ENCODE peak calls at places on chromosomes 4 and X, in four cellular contexts. One of them, this sample, is unnamed.

GRCh38 chr4:185358514-185359433 is 37.0 kb downstream of the LRP2BP start:
- DNase-seq in transverse colon: no peak
- DNase-seq in stomach: no peak
- DNase-seq in suprapubic skin: no peak
- DNase-seq in this sample: no peak

GRCh38 chr4:100929753-100930152 is 411.9 kb upstream of the EMCN start:
- DNase-seq in suprapubic skin: no peak
- DNase-seq in stomach: no peak
- DNase-seq in transverse colon: no peak
- DNase-seq in this sample: no peak

GRCh38 chr4:143438710-143439109 is 74.8 kb upstream of the SMARCA5 start:
- DNase-seq in suprapubic skin: no peak
- DNase-seq in stomach: no peak
- DNase-seq in transverse colon: no peak
- DNase-seq in this sample: no peak

GRCh38 chr4:106287353-106287969 is 28.5 kb downstream of the TBCK start:
- DNase-seq in suprapubic skin: no peak
- DNase-seq in stomach: no peak
- DNase-seq in transverse colon: no peak
- DNase-seq in this sample: no peak

GRCh38 chr4:23368081-23368697 is 521.7 kb downstream of the PPARGC1A start:
- DNase-seq in suprapubic skin: no peak
- DNase-seq in transverse colon: peak
- DNase-seq in stomach: peak
- DNase-seq in this sample: no peak

GRCh38 chr4:98447648-98448047 is 186.5 kb downstream of the RAP1GDS1 start:
- DNase-seq in stomach: no peak
- DNase-seq in suprapubic skin: no peak
- DNase-seq in transverse colon: peak
- DNase-seq in this sample: no peak

GRCh38 chrX:17788439-17788838 is 51.1 kb downstream of the SCML1 start:
- DNase-seq in transverse colon: peak
- DNase-seq in suprapubic skin: no peak
- DNase-seq in stomach: peak
- DNase-seq in this sample: peak

GRCh38 chrX:10356979-10357378 is 200.2 kb downstream of the CLCN4 start:
- DNase-seq in stomach: no peak
- DNase-seq in transverse colon: no peak
- DNase-seq in suprapubic skin: no peak
- DNase-seq in this sample: no peak

GRCh38 chrX:50779694-50780093 is 34.3 kb downstream of the SHROOM4 start:
- DNase-seq in stomach: no peak
- DNase-seq in transverse colon: no peak
- DNase-seq in suprapubic skin: no peak
- DNase-seq in this sample: no peak

GRCh38 chrX:110477593-110478228 is 119.1 kb downstream of the RTL9 start:
- DNase-seq in stomach: no peak
- DNase-seq in suprapubic skin: no peak
- DNase-seq in transverse colon: no peak
- DNase-seq in this sample: no peak

GRCh38 chr4:106803107-106803506 is 233.0 kb downstream of the DKK2 start:
- DNase-seq in transverse colon: no peak
- DNase-seq in suprapubic skin: no peak
- DNase-seq in stomach: no peak
- DNase-seq in this sample: no peak

GRCh38 chr4:123398803-123399637 is 2.4 kb downstream of the SPRY1 start:
- DNase-seq in transverse colon: peak
- DNase-seq in suprapubic skin: peak
- DNase-seq in stomach: peak
- DNase-seq in this sample: peak
- TF ChIP-seq POLR2AphosphoS5 in transverse colon: peak
- TF ChIP-seq POLR2AphosphoS5 in suprapubic skin: no peak
- TF ChIP-seq POLR2AphosphoS5 in stomach: peak
- TF ChIP-seq POLR2AphosphoS5 in this sample: no peak

GRCh38 chrX:136768469-136769084 is 12.2 kb downstream of the ARHGEF6 start:
- DNase-seq in suprapubic skin: no peak
- DNase-seq in transverse colon: peak
- DNase-seq in stomach: no peak
- DNase-seq in this sample: no peak
- TF ChIP-seq POLR2AphosphoS5 in suprapubic skin: no peak
- TF ChIP-seq POLR2AphosphoS5 in transverse colon: no peak
- TF ChIP-seq POLR2AphosphoS5 in stomach: peak
- TF ChIP-seq POLR2AphosphoS5 in this sample: no peak

DNA sequence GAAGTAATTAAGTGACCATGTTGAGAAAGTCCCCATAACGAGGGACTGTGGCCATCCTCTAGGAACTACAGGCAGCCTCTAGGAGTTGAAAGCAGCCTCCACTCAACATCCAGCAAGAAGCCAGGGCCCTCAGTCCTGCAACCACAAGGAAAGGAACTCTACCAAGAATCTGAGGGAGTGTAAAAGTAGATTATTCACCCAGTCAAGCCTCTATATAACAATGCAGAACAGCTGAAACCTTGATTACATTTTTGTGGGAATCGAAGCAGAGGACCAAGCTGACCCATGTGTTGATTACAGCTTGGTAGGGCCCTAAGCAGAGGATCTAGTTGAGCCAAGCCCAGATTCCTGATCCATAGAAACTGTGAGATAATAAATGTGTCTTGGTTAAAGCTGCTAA is 17.1 kb downstream of the RPS6KA6 start:
- DNase-seq in stomach: no peak
- DNase-seq in transverse colon: no peak
- DNase-seq in suprapubic skin: no peak
- DNase-seq in this sample: no peak
- TF ChIP-seq POLR2AphosphoS5 in stomach: no peak
- TF ChIP-seq POLR2AphosphoS5 in transverse colon: no peak
- TF ChIP-seq POLR2AphosphoS5 in suprapubic skin: no peak
- TF ChIP-seq POLR2AphosphoS5 in this sample: no peak

GRCh38 chrX:96183843-96184242 is 500.8 kb upstream of the DIAPH2 start:
- DNase-seq in suprapubic skin: no peak
- DNase-seq in transverse colon: no peak
- DNase-seq in stomach: no peak
- DNase-seq in this sample: no peak
- TF ChIP-seq POLR2AphosphoS5 in suprapubic skin: no peak
- TF ChIP-seq POLR2AphosphoS5 in transverse colon: no peak
- TF ChIP-seq POLR2AphosphoS5 in stomach: no peak
- TF ChIP-seq POLR2AphosphoS5 in this sample: no peak

GRCh38 chrX:20522420-20522819 is 255.7 kb upstream of the RPS6KA3 start:
- DNase-seq in stomach: no peak
- DNase-seq in suprapubic skin: no peak
- DNase-seq in transverse colon: no peak
- DNase-seq in this sample: no peak

GRCh38 chrX:20527041-20527440 is 260.3 kb upstream of the RPS6KA3 start:
- DNase-seq in stomach: no peak
- DNase-seq in transverse colon: no peak
- DNase-seq in suprapubic skin: no peak
- DNase-seq in this sample: no peak

GRCh38 chrX:20521245-20521644 is 254.5 kb upstream of the RPS6KA3 start:
- DNase-seq in stomach: no peak
- DNase-seq in transverse colon: no peak
- DNase-seq in suprapubic skin: no peak
- DNase-seq in this sample: no peak

GRCh38 chrX:20527458-20528099 is 260.9 kb upstream of the RPS6KA3 start:
- DNase-seq in stomach: no peak
- DNase-seq in transverse colon: no peak
- DNase-seq in suprapubic skin: no peak
- DNase-seq in this sample: no peak

GRCh38 chrX:20523626-20524312 is 257.1 kb upstream of the RPS6KA3 start:
- DNase-seq in stomach: no peak
- DNase-seq in transverse colon: no peak
- DNase-seq in suprapubic skin: no peak
- DNase-seq in this sample: no peak
- TF ChIP-seq POLR2AphosphoS5 in stomach: no peak
- TF ChIP-seq POLR2AphosphoS5 in transverse colon: no peak
- TF ChIP-seq POLR2AphosphoS5 in suprapubic skin: no peak
- TF ChIP-seq POLR2AphosphoS5 in this sample: no peak

GRCh38 chrX:38600089-38600755 is 38.9 kb downstream of the TSPAN7 start:
- DNase-seq in stomach: no peak
- DNase-seq in transverse colon: no peak
- DNase-seq in suprapubic skin: no peak
- DNase-seq in this sample: no peak

GRCh38 chrX:38594434-38594833 is 33.1 kb downstream of the TSPAN7 start:
- DNase-seq in suprapubic skin: no peak
- DNase-seq in transverse colon: no peak
- DNase-seq in stomach: no peak
- DNase-seq in this sample: no peak

GRCh38 chrX:38595801-38596200 is 34.5 kb downstream of the TSPAN7 start:
- DNase-seq in transverse colon: no peak
- DNase-seq in stomach: no peak
- DNase-seq in suprapubic skin: no peak
- DNase-seq in this sample: no peak

GRCh38 chrX:38596939-38597338 is 35.6 kb downstream of the TSPAN7 start:
- DNase-seq in transverse colon: no peak
- DNase-seq in suprapubic skin: no peak
- DNase-seq in stomach: no peak
- DNase-seq in this sample: no peak
- TF ChIP-seq POLR2AphosphoS5 in transverse colon: no peak
- TF ChIP-seq POLR2AphosphoS5 in suprapubic skin: no peak
- TF ChIP-seq POLR2AphosphoS5 in stomach: no peak
- TF ChIP-seq POLR2AphosphoS5 in this sample: no peak

GRCh38 chr4:60656171-60656570 is 544.0 kb upstream of the ADGRL3 start:
- DNase-seq in transverse colon: no peak
- DNase-seq in suprapubic skin: no peak
- DNase-seq in stomach: no peak
- DNase-seq in this sample: no peak

GRCh38 chr4:60657041-60657440 is 543.1 kb upstream of the ADGRL3 start:
- DNase-seq in suprapubic skin: no peak
- DNase-seq in transverse colon: no peak
- DNase-seq in stomach: no peak
- DNase-seq in this sample: no peak

GRCh38 chr4:60663769-60664168 is 536.4 kb upstream of the ADGRL3 start:
- DNase-seq in transverse colon: no peak
- DNase-seq in suprapubic skin: no peak
- DNase-seq in stomach: no peak
- DNase-seq in this sample: no peak

GRCh38 chr4:60655356-60655755 is 544.8 kb upstream of the ADGRL3 start:
- DNase-seq in suprapubic skin: no peak
- DNase-seq in stomach: no peak
- DNase-seq in transverse colon: no peak
- DNase-seq in this sample: no peak

GRCh38 chr4:60657802-60658201 is 542.3 kb upstream of the ADGRL3 start:
- DNase-seq in suprapubic skin: no peak
- DNase-seq in transverse colon: no peak
- DNase-seq in stomach: no peak
- DNase-seq in this sample: no peak
- TF ChIP-seq POLR2AphosphoS5 in suprapubic skin: no peak
- TF ChIP-seq POLR2AphosphoS5 in transverse colon: no peak
- TF ChIP-seq POLR2AphosphoS5 in stomach: no peak
- TF ChIP-seq POLR2AphosphoS5 in this sample: no peak